ENCODE peak calls at places on chromosomes 16 and 17, in six cellular contexts. One of them, this sample, is unnamed.

GRCh38 chr17:8991514-8992285 is 26.2 kb upstream of the PIK3R5 start:
- DNase-seq in Caco-2: peak
- DNase-seq in IMR-90: peak
- DNase-seq in AG04449: no peak
- DNase-seq in stomach: peak
- DNase-seq in astrocyte of the spinal cord: peak
- DNase-seq in this sample: peak

GRCh38 chr16:1723450-1724147 is 17.6 kb downstream of the MAPK8IP3 start:
- DNase-seq in Caco-2: no peak
- DNase-seq in IMR-90: peak
- DNase-seq in AG04449: no peak
- DNase-seq in stomach: peak
- DNase-seq in astrocyte of the spinal cord: peak
- DNase-seq in this sample: no peak

GRCh38 chr16:49934557-49935260 is 78.8 kb upstream of the ZNF423 start:
- DNase-seq in Caco-2: peak
- DNase-seq in IMR-90: no peak
- DNase-seq in AG04449: no peak
- DNase-seq in stomach: no peak
- DNase-seq in astrocyte of the spinal cord: no peak
- DNase-seq in this sample: no peak

GRCh38 chr16:77213542-77214108 is 14.4 kb downstream of the SYCE1L start:
- DNase-seq in Caco-2: no peak
- DNase-seq in IMR-90: peak
- DNase-seq in AG04449: peak
- DNase-seq in stomach: no peak
- DNase-seq in astrocyte of the spinal cord: peak
- DNase-seq in this sample: peak

GRCh38 chr16:15950167-15950854 is 895 bp downstream of the ABCC1 start:
- DNase-seq in Caco-2: no peak
- DNase-seq in IMR-90: peak
- DNase-seq in AG04449: no peak
- DNase-seq in stomach: peak
- DNase-seq in astrocyte of the spinal cord: peak
- DNase-seq in this sample: no peak

GRCh38 chr17:49227436-49228261 is 2.9 kb downstream of the PHOSPHO1 start:
- DNase-seq in Caco-2: peak
- DNase-seq in IMR-90: peak
- DNase-seq in AG04449: peak
- DNase-seq in stomach: peak
- DNase-seq in astrocyte of the spinal cord: peak
- DNase-seq in this sample: peak

GRCh38 chr16:86517033-86517432 is 6.7 kb downstream of the FOXF1 start:
- DNase-seq in Caco-2: no peak
- DNase-seq in IMR-90: peak
- DNase-seq in AG04449: no peak
- DNase-seq in stomach: no peak
- DNase-seq in astrocyte of the spinal cord: no peak
- DNase-seq in this sample: no peak

GRCh38 chr17:75459590-75460267 is 3.3 kb downstream of the TMEM94 start:
- DNase-seq in Caco-2: peak
- DNase-seq in IMR-90: no peak
- DNase-seq in AG04449: no peak
- DNase-seq in stomach: peak
- DNase-seq in astrocyte of the spinal cord: no peak
- DNase-seq in this sample: no peak

GRCh38 chr17:50967795-50968194 is 101.6 kb upstream of the TOB1 start:
- DNase-seq in Caco-2: no peak
- DNase-seq in IMR-90: peak
- DNase-seq in AG04449: no peak
- DNase-seq in stomach: no peak
- DNase-seq in astrocyte of the spinal cord: peak
- DNase-seq in this sample: no peak

GRCh38 chr16:30949655-30950515 is 1.0 kb downstream of the ORAI3 start:
- DNase-seq in Caco-2: peak
- DNase-seq in IMR-90: peak
- DNase-seq in AG04449: no peak
- DNase-seq in stomach: peak
- DNase-seq in astrocyte of the spinal cord: peak
- DNase-seq in this sample: peak

GRCh38 chr17:83009414-83010322 is 69.7 kb upstream of the METRNL start:
- DNase-seq in Caco-2: no peak
- DNase-seq in IMR-90: no peak
- DNase-seq in AG04449: no peak
- DNase-seq in stomach: no peak
- DNase-seq in astrocyte of the spinal cord: no peak
- DNase-seq in this sample: no peak

GRCh38 chr16:49700928-49701685 is 154.8 kb downstream of the ZNF423 start:
- DNase-seq in Caco-2: no peak
- DNase-seq in IMR-90: no peak
- DNase-seq in AG04449: no peak
- DNase-seq in stomach: no peak
- DNase-seq in astrocyte of the spinal cord: peak
- DNase-seq in this sample: no peak

GRCh38 chr17:30161601-30162000 is 45.0 kb downstream of the NSRP1 start:
- DNase-seq in Caco-2: no peak
- DNase-seq in IMR-90: peak
- DNase-seq in AG04449: no peak
- DNase-seq in stomach: no peak
- DNase-seq in astrocyte of the spinal cord: no peak
- DNase-seq in this sample: no peak

GRCh38 chr16:72015124-72015523 is 6.6 kb downstream of the DHODH start:
- DNase-seq in Caco-2: no peak
- DNase-seq in IMR-90: no peak
- DNase-seq in AG04449: no peak
- DNase-seq in stomach: peak
- DNase-seq in astrocyte of the spinal cord: no peak
- DNase-seq in this sample: no peak

GRCh38 chr16:72014675-72015074 is 6.1 kb downstream of the DHODH start:
- DNase-seq in Caco-2: no peak
- DNase-seq in IMR-90: no peak
- DNase-seq in AG04449: no peak
- DNase-seq in stomach: no peak
- DNase-seq in astrocyte of the spinal cord: no peak
- DNase-seq in this sample: no peak

GRCh38 chr16:72012607-72013006 is 4.1 kb downstream of the DHODH start:
- DNase-seq in Caco-2: no peak
- DNase-seq in IMR-90: no peak
- DNase-seq in AG04449: no peak
- DNase-seq in stomach: no peak
- DNase-seq in astrocyte of the spinal cord: no peak
- DNase-seq in this sample: no peak

GRCh38 chr16:72013389-72013788 is 4.8 kb downstream of the DHODH start:
- DNase-seq in Caco-2: no peak
- DNase-seq in IMR-90: peak
- DNase-seq in AG04449: no peak
- DNase-seq in stomach: no peak
- DNase-seq in astrocyte of the spinal cord: peak
- DNase-seq in this sample: peak

DNA sequence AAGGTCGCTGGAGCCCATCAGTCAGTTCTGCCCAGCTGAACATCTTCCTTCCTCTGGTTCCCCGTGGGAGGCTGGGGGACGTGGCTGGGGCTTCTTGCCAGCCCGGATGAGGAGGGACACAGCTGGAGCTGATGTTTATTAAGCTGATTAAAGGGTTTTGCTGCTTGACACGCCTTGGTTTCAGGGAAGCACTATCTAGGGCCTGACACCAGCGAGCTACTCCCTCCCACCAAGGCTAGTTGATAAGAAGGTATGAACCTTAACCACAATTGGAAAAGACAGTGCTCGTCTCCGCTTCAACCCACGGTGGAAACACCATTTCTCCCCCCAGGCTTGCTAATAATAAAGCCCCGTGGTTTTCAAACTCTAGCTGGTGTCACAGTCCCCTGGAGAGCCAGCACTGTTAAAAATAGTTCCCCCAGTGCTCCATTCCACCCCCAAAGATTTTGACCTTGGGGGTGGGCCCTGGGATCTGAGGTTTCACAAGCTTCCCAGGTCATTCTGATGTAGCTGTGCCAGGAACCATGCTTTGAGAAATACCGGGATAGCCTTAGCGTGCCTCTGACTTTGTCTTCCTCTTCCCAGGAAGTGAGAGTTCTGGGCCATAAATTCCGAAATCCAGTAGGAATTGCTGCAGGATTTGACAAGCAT is 5.5 kb downstream of the DHODH start:
- DNase-seq in Caco-2: no peak
- DNase-seq in IMR-90: no peak
- DNase-seq in AG04449: no peak
- DNase-seq in stomach: no peak
- DNase-seq in astrocyte of the spinal cord: no peak
- DNase-seq in this sample: no peak
- TF ChIP-seq CTCF in Caco-2: no peak
- TF ChIP-seq CTCF in IMR-90: no peak
- TF ChIP-seq CTCF in AG04449: no peak
- TF ChIP-seq CTCF in stomach: no peak
- TF ChIP-seq CTCF in astrocyte of the spinal cord: no peak
- TF ChIP-seq CTCF in this sample: no peak

GRCh38 chr17:77478899-77479298 is 338.1 kb downstream of the SEC14L1 start:
- DNase-seq in Caco-2: no peak
- DNase-seq in IMR-90: no peak
- DNase-seq in AG04449: no peak
- DNase-seq in stomach: no peak
- DNase-seq in astrocyte of the spinal cord: no peak
- DNase-seq in this sample: no peak

GRCh38 chr17:77479817-77480508 is 339.2 kb downstream of the SEC14L1 start:
- DNase-seq in Caco-2: no peak
- DNase-seq in IMR-90: peak
- DNase-seq in AG04449: no peak
- DNase-seq in stomach: no peak
- DNase-seq in astrocyte of the spinal cord: no peak
- DNase-seq in this sample: no peak

GRCh38 chr17:77478281-77478680 is 337.5 kb downstream of the SEC14L1 start:
- DNase-seq in Caco-2: no peak
- DNase-seq in IMR-90: no peak
- DNase-seq in AG04449: peak
- DNase-seq in stomach: no peak
- DNase-seq in astrocyte of the spinal cord: no peak
- DNase-seq in this sample: no peak

GRCh38 chr17:77480509-77481215 is 339.9 kb downstream of the SEC14L1 start:
- DNase-seq in Caco-2: no peak
- DNase-seq in IMR-90: no peak
- DNase-seq in AG04449: no peak
- DNase-seq in stomach: no peak
- DNase-seq in astrocyte of the spinal cord: no peak
- DNase-seq in this sample: no peak

GRCh38 chr17:77479372-77479781 is 338.6 kb downstream of the SEC14L1 start:
- DNase-seq in Caco-2: no peak
- DNase-seq in IMR-90: no peak
- DNase-seq in AG04449: no peak
- DNase-seq in stomach: no peak
- DNase-seq in astrocyte of the spinal cord: peak
- DNase-seq in this sample: no peak
- TF ChIP-seq CTCF in Caco-2: no peak
- TF ChIP-seq CTCF in IMR-90: no peak
- TF ChIP-seq CTCF in AG04449: no peak
- TF ChIP-seq CTCF in stomach: no peak
- TF ChIP-seq CTCF in astrocyte of the spinal cord: no peak
- TF ChIP-seq CTCF in this sample: no peak

DNA sequence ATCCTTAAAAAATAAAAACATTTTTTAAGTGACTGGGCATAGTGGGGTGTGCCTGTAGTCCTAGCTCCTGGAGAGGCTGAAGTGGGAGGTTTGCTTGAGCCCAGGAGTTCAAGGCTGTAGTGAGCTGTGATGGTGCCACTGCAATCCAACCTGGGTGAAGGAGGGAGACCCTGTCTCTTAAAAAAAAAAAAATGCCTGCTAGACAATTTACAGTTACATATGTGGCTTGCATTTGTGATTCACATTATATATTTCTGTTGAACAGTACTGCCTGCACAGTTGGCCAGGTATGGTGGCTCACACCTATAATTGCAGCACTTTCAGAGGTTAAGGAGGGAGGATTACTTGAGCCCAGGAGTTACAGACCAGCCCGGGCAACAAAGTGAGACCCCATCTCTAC is 23.4 kb downstream of the CBFB start:
- DNase-seq in Caco-2: no peak
- DNase-seq in IMR-90: no peak
- DNase-seq in AG04449: no peak
- DNase-seq in stomach: no peak
- DNase-seq in astrocyte of the spinal cord: no peak
- DNase-seq in this sample: no peak
- TF ChIP-seq CTCF in Caco-2: no peak
- TF ChIP-seq CTCF in IMR-90: no peak
- TF ChIP-seq CTCF in AG04449: no peak
- TF ChIP-seq CTCF in stomach: no peak
- TF ChIP-seq CTCF in astrocyte of the spinal cord: no peak
- TF ChIP-seq CTCF in this sample: no peak

GRCh38 chr17:48010193-48010592 is 27.4 kb downstream of the COPZ2 start:
- DNase-seq in Caco-2: no peak
- DNase-seq in IMR-90: no peak
- DNase-seq in AG04449: no peak
- DNase-seq in stomach: no peak
- DNase-seq in astrocyte of the spinal cord: no peak
- DNase-seq in this sample: no peak

GRCh38 chr17:48014603-48015037 is 23.0 kb downstream of the COPZ2 start:
- DNase-seq in Caco-2: no peak
- DNase-seq in IMR-90: no peak
- DNase-seq in AG04449: no peak
- DNase-seq in stomach: no peak
- DNase-seq in astrocyte of the spinal cord: no peak
- DNase-seq in this sample: no peak

GRCh38 chr17:48012151-48012520 is 25.5 kb downstream of the COPZ2 start:
- DNase-seq in Caco-2: no peak
- DNase-seq in IMR-90: no peak
- DNase-seq in AG04449: no peak
- DNase-seq in stomach: peak
- DNase-seq in astrocyte of the spinal cord: no peak
- DNase-seq in this sample: no peak

GRCh38 chr17:48013876-48014602 is 23.6 kb downstream of the COPZ2 start:
- DNase-seq in Caco-2: no peak
- DNase-seq in IMR-90: no peak
- DNase-seq in AG04449: no peak
- DNase-seq in stomach: no peak
- DNase-seq in astrocyte of the spinal cord: no peak
- DNase-seq in this sample: no peak

DNA sequence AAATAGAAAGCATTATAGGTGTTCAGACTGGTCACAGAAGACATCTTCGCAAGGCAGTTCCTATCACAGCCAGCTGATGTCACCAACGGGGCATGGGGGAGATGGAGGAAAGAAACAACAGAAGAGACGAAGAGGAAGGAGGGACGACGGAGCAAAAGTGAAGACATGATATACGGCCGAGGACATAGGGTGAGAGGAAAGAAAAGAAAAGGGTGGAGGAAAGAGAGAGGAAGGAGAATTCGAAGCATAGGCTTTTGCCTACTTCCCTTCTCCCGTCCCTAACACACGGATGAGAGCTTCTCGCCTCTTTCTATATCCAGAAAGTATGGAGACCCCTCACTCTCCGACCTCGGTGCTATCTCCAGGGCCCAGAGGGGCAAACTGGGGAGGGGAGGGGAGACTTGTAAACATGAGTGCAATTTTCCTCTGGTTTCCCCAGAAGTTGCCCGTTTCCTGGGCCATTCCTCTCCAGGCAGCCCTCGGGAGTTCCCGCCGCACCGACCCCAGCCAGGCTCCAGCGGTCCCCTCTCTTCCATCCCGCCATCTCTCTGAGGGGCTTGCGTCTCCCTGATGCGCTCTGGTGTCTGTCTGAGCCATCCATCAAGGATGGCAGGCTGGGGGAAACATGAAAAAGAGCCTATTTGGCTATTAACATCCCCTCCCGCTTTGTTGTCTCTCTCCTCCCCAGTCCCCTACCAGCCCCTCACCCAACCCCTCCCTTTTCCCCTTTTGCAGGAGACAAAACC is 26.0 kb downstream of the COPZ2 start:
- DNase-seq in Caco-2: peak
- DNase-seq in IMR-90: peak
- DNase-seq in AG04449: no peak
- DNase-seq in stomach: peak
- DNase-seq in astrocyte of the spinal cord: no peak
- DNase-seq in this sample: no peak
- TF ChIP-seq CTCF in Caco-2: peak
- TF ChIP-seq CTCF in IMR-90: peak
- TF ChIP-seq CTCF in AG04449: peak
- TF ChIP-seq CTCF in stomach: no peak
- TF ChIP-seq CTCF in astrocyte of the spinal cord: peak
- TF ChIP-seq CTCF in this sample: peak

This sample was measured in epithelial cell of proximal tubule.